ENCODE peak calls at places on chromosomes 13 and 19, in four cellular contexts. One of them, this sample, is unnamed.
A peak's percentile ranks its signal among the peaks of the same experiment; 100 is the strongest.

GRCh38 chr19:1355258-1355973 is 28.3 kb upstream of the NDUFS7 start:
- DNase-seq in activated CD4-positive, alpha-beta T cell treated with anti-CD3 and anti-CD28 coated beads for 24 hours: no peak
- DNase-seq in adipocyte: peak; percentile 49
- DNase-seq in GOT3: no peak
- DNase-seq in this sample: peak; percentile 6

GRCh38 chr19:13091400-13092161 is 11.1 kb downstream of the LYL1 start:
- DNase-seq in activated CD4-positive, alpha-beta T cell treated with anti-CD3 and anti-CD28 coated beads for 24 hours: no peak
- DNase-seq in adipocyte: peak; percentile 79
- DNase-seq in GOT3: no peak
- DNase-seq in this sample: no peak

GRCh38 chr13:40215311-40215710 is 451.1 kb downstream of the FOXO1 start:
- DNase-seq in activated CD4-positive, alpha-beta T cell treated with anti-CD3 and anti-CD28 coated beads for 24 hours: no peak
- DNase-seq in adipocyte: no peak
- DNase-seq in GOT3: no peak
- DNase-seq in this sample: no peak

GRCh38 chr13:30025351-30025750 is 174.9 kb upstream of the UBL3 start:
- DNase-seq in activated CD4-positive, alpha-beta T cell treated with anti-CD3 and anti-CD28 coated beads for 24 hours: no peak
- DNase-seq in adipocyte: no peak
- DNase-seq in GOT3: no peak
- DNase-seq in this sample: no peak

GRCh38 chr19:10692673-10693264 is 8.5 kb upstream of the QTRT1 start:
- DNase-seq in activated CD4-positive, alpha-beta T cell treated with anti-CD3 and anti-CD28 coated beads for 24 hours: no peak
- DNase-seq in adipocyte: no peak
- DNase-seq in GOT3: no peak
- DNase-seq in this sample: no peak

GRCh38 chr13:103067751-103068563 is 1.7 kb upstream of the SLC10A2 start:
- DNase-seq in activated CD4-positive, alpha-beta T cell treated with anti-CD3 and anti-CD28 coated beads for 24 hours: no peak
- DNase-seq in adipocyte: no peak
- DNase-seq in GOT3: no peak
- DNase-seq in this sample: peak; percentile 74

GRCh38 chr13:74550039-74550438 is 415.8 kb upstream of the KLF12 start:
- DNase-seq in activated CD4-positive, alpha-beta T cell treated with anti-CD3 and anti-CD28 coated beads for 24 hours: no peak
- DNase-seq in adipocyte: peak; percentile 19
- DNase-seq in GOT3: no peak
- DNase-seq in this sample: no peak

GRCh38 chr19:44573647-44574046 is 39.7 kb upstream of the IGSF23 start:
- DNase-seq in activated CD4-positive, alpha-beta T cell treated with anti-CD3 and anti-CD28 coated beads for 24 hours: no peak
- DNase-seq in adipocyte: no peak
- DNase-seq in GOT3: no peak
- DNase-seq in this sample: no peak

GRCh38 chr13:98761126-98761978 is 8.9 kb upstream of the SLC15A1 start:
- DNase-seq in activated CD4-positive, alpha-beta T cell treated with anti-CD3 and anti-CD28 coated beads for 24 hours: no peak
- DNase-seq in adipocyte: peak; percentile 69
- DNase-seq in GOT3: no peak
- DNase-seq in this sample: no peak

GRCh38 chr13:114049026-114049425 is 75.2 kb upstream of the C13orf46 start:
- DNase-seq in activated CD4-positive, alpha-beta T cell treated with anti-CD3 and anti-CD28 coated beads for 24 hours: peak; percentile 38
- DNase-seq in adipocyte: no peak
- DNase-seq in GOT3: no peak
- DNase-seq in this sample: no peak

GRCh38 chr19:16625183-16625958 is 2.6 kb downstream of the MED26 start:
- DNase-seq in activated CD4-positive, alpha-beta T cell treated with anti-CD3 and anti-CD28 coated beads for 24 hours: no peak
- DNase-seq in adipocyte: no peak
- DNase-seq in GOT3: no peak
- DNase-seq in this sample: no peak

GRCh38 chr13:99847318-99847750 is 124.2 kb downstream of the ZIC5 start:
- DNase-seq in activated CD4-positive, alpha-beta T cell treated with anti-CD3 and anti-CD28 coated beads for 24 hours: no peak
- DNase-seq in adipocyte: no peak
- DNase-seq in GOT3: no peak
- DNase-seq in this sample: peak; percentile 76

GRCh38 chr19:38455031-38455430 is 21.5 kb downstream of the RYR1 start:
- DNase-seq in activated CD4-positive, alpha-beta T cell treated with anti-CD3 and anti-CD28 coated beads for 24 hours: no peak
- DNase-seq in adipocyte: peak; percentile 31
- DNase-seq in GOT3: no peak
- DNase-seq in this sample: no peak

GRCh38 chr13:112657850-112658445 is 31.9 kb upstream of the ATP11A start:
- DNase-seq in activated CD4-positive, alpha-beta T cell treated with anti-CD3 and anti-CD28 coated beads for 24 hours: no peak
- DNase-seq in adipocyte: peak; percentile 46
- DNase-seq in GOT3: no peak
- DNase-seq in this sample: no peak

GRCh38 chr19:2333027-2333806 is 4.7 kb downstream of the SPPL2B start:
- DNase-seq in activated CD4-positive, alpha-beta T cell treated with anti-CD3 and anti-CD28 coated beads for 24 hours: no peak
- DNase-seq in adipocyte: no peak
- DNase-seq in GOT3: no peak
- DNase-seq in this sample: peak; percentile 94

GRCh38 chr13:24036115-24036514 is 124.4 kb upstream of the SPATA13 start:
- DNase-seq in activated CD4-positive, alpha-beta T cell treated with anti-CD3 and anti-CD28 coated beads for 24 hours: no peak
- DNase-seq in adipocyte: peak; percentile 73
- DNase-seq in GOT3: no peak
- DNase-seq in this sample: no peak

GRCh38 chr13:75368167-75368566 is 113.8 kb downstream of the TBC1D4 start:
- DNase-seq in activated CD4-positive, alpha-beta T cell treated with anti-CD3 and anti-CD28 coated beads for 24 hours: no peak
- DNase-seq in adipocyte: peak; percentile 94
- DNase-seq in GOT3: no peak
- DNase-seq in this sample: no peak

GRCh38 chr19:19696386-19696785 is 27.7 kb downstream of the ZNF101 start:
- DNase-seq in activated CD4-positive, alpha-beta T cell treated with anti-CD3 and anti-CD28 coated beads for 24 hours: no peak
- DNase-seq in adipocyte: no peak
- DNase-seq in GOT3: no peak
- DNase-seq in this sample: no peak

GRCh38 chr19:46618670-46619231 is 6.1 kb downstream of the PTGIR start:
- DNase-seq in activated CD4-positive, alpha-beta T cell treated with anti-CD3 and anti-CD28 coated beads for 24 hours: no peak
- DNase-seq in adipocyte: peak; percentile 29
- DNase-seq in GOT3: no peak
- DNase-seq in this sample: peak; percentile 1

GRCh38 chr13:72696590-72696989 is 30.8 kb downstream of the MZT1 start:
- DNase-seq in activated CD4-positive, alpha-beta T cell treated with anti-CD3 and anti-CD28 coated beads for 24 hours: no peak
- DNase-seq in adipocyte: peak; percentile 69
- DNase-seq in GOT3: no peak
- DNase-seq in this sample: peak; percentile 18

GRCh38 chr13:64640002-64640401 is 2590.1 kb downstream of the PCDH9 start:
- DNase-seq in activated CD4-positive, alpha-beta T cell treated with anti-CD3 and anti-CD28 coated beads for 24 hours: no peak
- DNase-seq in adipocyte: no peak
- DNase-seq in GOT3: no peak
- DNase-seq in this sample: peak; percentile 73